ENCODE peak calls at places on chromosome 2, in nine cellular contexts. One of them, this sample, is unnamed.

GRCh38 chr2:96117701-96118588 is 1.6 kb upstream of the ADRA2B start:
- DNase-seq in ovary: no peak
- DNase-seq in neuronal stem cell: no peak
- DNase-seq in gastrocnemius medialis: no peak
- DNase-seq in Peyer's patch: no peak
- DNase-seq in GM12878: no peak
- DNase-seq in CD8-positive, alpha-beta T cell: no peak
- DNase-seq in left ventricle myocardium inferior: peak; percentile 9
- DNase-seq in caudate nucleus: no peak
- DNase-seq in this sample: peak; percentile 25

GRCh38 chr2:96881349-96882195 is 11.7 kb upstream of the SEMA4C start:
- DNase-seq in ovary: no peak
- DNase-seq in neuronal stem cell: no peak
- DNase-seq in gastrocnemius medialis: no peak
- DNase-seq in Peyer's patch: no peak
- DNase-seq in GM12878: no peak
- DNase-seq in CD8-positive, alpha-beta T cell: no peak
- DNase-seq in left ventricle myocardium inferior: no peak
- DNase-seq in caudate nucleus: no peak
- DNase-seq in this sample: peak; percentile 55

GRCh38 chr2:66574701-66575624 is 140.0 kb downstream of the MEIS1 start:
- DNase-seq in ovary: peak; percentile 76
- DNase-seq in neuronal stem cell: peak; percentile 87
- DNase-seq in gastrocnemius medialis: no peak
- DNase-seq in Peyer's patch: no peak
- DNase-seq in GM12878: no peak
- DNase-seq in CD8-positive, alpha-beta T cell: no peak
- DNase-seq in left ventricle myocardium inferior: peak; percentile 26
- DNase-seq in caudate nucleus: no peak
- DNase-seq in this sample: peak; percentile 94

GRCh38 chr2:16034151-16034974 is 94.0 kb downstream of the MYCN start:
- DNase-seq in ovary: no peak
- DNase-seq in neuronal stem cell: no peak
- DNase-seq in gastrocnemius medialis: no peak
- DNase-seq in Peyer's patch: no peak
- DNase-seq in GM12878: no peak
- DNase-seq in CD8-positive, alpha-beta T cell: no peak
- DNase-seq in left ventricle myocardium inferior: no peak
- DNase-seq in caudate nucleus: no peak
- DNase-seq in this sample: peak; percentile 65

GRCh38 chr2:16650287-16651249 is 15.1 kb downstream of the CYRIA start:
- DNase-seq in ovary: no peak
- DNase-seq in neuronal stem cell: no peak
- DNase-seq in gastrocnemius medialis: no peak
- DNase-seq in Peyer's patch: no peak
- DNase-seq in GM12878: no peak
- DNase-seq in CD8-positive, alpha-beta T cell: no peak
- DNase-seq in left ventricle myocardium inferior: no peak
- DNase-seq in caudate nucleus: no peak
- DNase-seq in this sample: no peak

GRCh38 chr2:73085691-73086090 is 14.2 kb upstream of the SFXN5 start:
- DNase-seq in ovary: peak; percentile 82
- DNase-seq in neuronal stem cell: peak; percentile 77
- DNase-seq in gastrocnemius medialis: peak; percentile 74
- DNase-seq in Peyer's patch: peak; percentile 85
- DNase-seq in GM12878: no peak
- DNase-seq in CD8-positive, alpha-beta T cell: peak; percentile 84
- DNase-seq in left ventricle myocardium inferior: peak; percentile 84
- DNase-seq in caudate nucleus: peak; percentile 8
- DNase-seq in this sample: peak; percentile 91

GRCh38 chr2:9276074-9276473 is 69.5 kb downstream of the ASAP2 start:
- DNase-seq in ovary: no peak
- DNase-seq in neuronal stem cell: no peak
- DNase-seq in gastrocnemius medialis: no peak
- DNase-seq in Peyer's patch: no peak
- DNase-seq in GM12878: no peak
- DNase-seq in CD8-positive, alpha-beta T cell: no peak
- DNase-seq in left ventricle myocardium inferior: no peak
- DNase-seq in caudate nucleus: no peak
- DNase-seq in this sample: no peak

GRCh38 chr2:119760876-119761275 is 1.2 kb downstream of the PTPN4 start:
- DNase-seq in ovary: no peak
- DNase-seq in neuronal stem cell: no peak
- DNase-seq in gastrocnemius medialis: no peak
- DNase-seq in Peyer's patch: no peak
- DNase-seq in GM12878: no peak
- DNase-seq in CD8-positive, alpha-beta T cell: no peak
- DNase-seq in left ventricle myocardium inferior: no peak
- DNase-seq in caudate nucleus: no peak
- DNase-seq in this sample: no peak

GRCh38 chr2:44680424-44680971 is 261.0 kb upstream of the SIX3 start:
- DNase-seq in ovary: no peak
- DNase-seq in neuronal stem cell: no peak
- DNase-seq in gastrocnemius medialis: no peak
- DNase-seq in Peyer's patch: no peak
- DNase-seq in GM12878: no peak
- DNase-seq in CD8-positive, alpha-beta T cell: no peak
- DNase-seq in left ventricle myocardium inferior: no peak
- DNase-seq in caudate nucleus: no peak
- DNase-seq in this sample: no peak

GRCh38 chr2:44679584-44679983 is 261.9 kb upstream of the SIX3 start:
- DNase-seq in ovary: no peak
- DNase-seq in neuronal stem cell: no peak
- DNase-seq in gastrocnemius medialis: peak; percentile 19
- DNase-seq in Peyer's patch: no peak
- DNase-seq in GM12878: no peak
- DNase-seq in CD8-positive, alpha-beta T cell: no peak
- DNase-seq in left ventricle myocardium inferior: no peak
- DNase-seq in caudate nucleus: no peak
- DNase-seq in this sample: no peak

GRCh38 chr2:44684559-44684958 is 256.9 kb upstream of the SIX3 start:
- DNase-seq in ovary: no peak
- DNase-seq in neuronal stem cell: no peak
- DNase-seq in gastrocnemius medialis: no peak
- DNase-seq in Peyer's patch: no peak
- DNase-seq in GM12878: no peak
- DNase-seq in CD8-positive, alpha-beta T cell: no peak
- DNase-seq in left ventricle myocardium inferior: no peak
- DNase-seq in caudate nucleus: no peak
- DNase-seq in this sample: no peak

GRCh38 chr2:44680983-44681481 is 260.5 kb upstream of the SIX3 start:
- DNase-seq in ovary: no peak
- DNase-seq in neuronal stem cell: no peak
- DNase-seq in gastrocnemius medialis: no peak
- DNase-seq in Peyer's patch: no peak
- DNase-seq in GM12878: no peak
- DNase-seq in CD8-positive, alpha-beta T cell: no peak
- DNase-seq in left ventricle myocardium inferior: no peak
- DNase-seq in caudate nucleus: no peak
- DNase-seq in this sample: peak; percentile 39

GRCh38 chr2:44682459-44682858 is 259.0 kb upstream of the SIX3 start:
- DNase-seq in ovary: no peak
- DNase-seq in neuronal stem cell: no peak
- DNase-seq in gastrocnemius medialis: no peak
- DNase-seq in Peyer's patch: no peak
- DNase-seq in GM12878: no peak
- DNase-seq in CD8-positive, alpha-beta T cell: no peak
- DNase-seq in left ventricle myocardium inferior: no peak
- DNase-seq in caudate nucleus: no peak
- DNase-seq in this sample: no peak
- H3K27ac ChIP-seq in ovary: no peak overlapping the region
- H3K27ac ChIP-seq in neuronal stem cell: no peak overlapping the region
- H3K27ac ChIP-seq in gastrocnemius medialis: no peak overlapping the region
- H3K27ac ChIP-seq in Peyer's patch: no peak overlapping the region
- H3K27ac ChIP-seq in GM12878: no peak overlapping the region
- H3K27ac ChIP-seq in CD8-positive, alpha-beta T cell: no peak overlapping the region
- H3K27ac ChIP-seq in left ventricle myocardium inferior: no peak overlapping the region
- H3K27ac ChIP-seq in caudate nucleus: no peak overlapping the region
- H3K27ac ChIP-seq in this sample: peak overlapping the region; percentile 57

GRCh38 chr2:60839126-60839813 is 42.1 kb upstream of the REL start:
- DNase-seq in ovary: no peak
- DNase-seq in neuronal stem cell: no peak
- DNase-seq in gastrocnemius medialis: no peak
- DNase-seq in Peyer's patch: peak; percentile 42
- DNase-seq in GM12878: peak; percentile 86
- DNase-seq in CD8-positive, alpha-beta T cell: no peak
- DNase-seq in left ventricle myocardium inferior: no peak
- DNase-seq in caudate nucleus: no peak
- DNase-seq in this sample: peak; percentile 16

GRCh38 chr2:60837123-60837522 is 44.3 kb upstream of the REL start:
- DNase-seq in ovary: no peak
- DNase-seq in neuronal stem cell: no peak
- DNase-seq in gastrocnemius medialis: no peak
- DNase-seq in Peyer's patch: no peak
- DNase-seq in GM12878: peak; percentile 80
- DNase-seq in CD8-positive, alpha-beta T cell: no peak
- DNase-seq in left ventricle myocardium inferior: no peak
- DNase-seq in caudate nucleus: no peak
- DNase-seq in this sample: no peak

GRCh38 chr2:60838481-60838880 is 42.9 kb upstream of the REL start:
- DNase-seq in ovary: no peak
- DNase-seq in neuronal stem cell: no peak
- DNase-seq in gastrocnemius medialis: no peak
- DNase-seq in Peyer's patch: no peak
- DNase-seq in GM12878: no peak
- DNase-seq in CD8-positive, alpha-beta T cell: no peak
- DNase-seq in left ventricle myocardium inferior: no peak
- DNase-seq in caudate nucleus: no peak
- DNase-seq in this sample: no peak

GRCh38 chr2:60834270-60834717 is 47.1 kb upstream of the REL start:
- DNase-seq in ovary: no peak
- DNase-seq in neuronal stem cell: no peak
- DNase-seq in gastrocnemius medialis: no peak
- DNase-seq in Peyer's patch: no peak
- DNase-seq in GM12878: peak; percentile 63
- DNase-seq in CD8-positive, alpha-beta T cell: no peak
- DNase-seq in left ventricle myocardium inferior: no peak
- DNase-seq in caudate nucleus: no peak
- DNase-seq in this sample: peak; percentile 38

DNA sequence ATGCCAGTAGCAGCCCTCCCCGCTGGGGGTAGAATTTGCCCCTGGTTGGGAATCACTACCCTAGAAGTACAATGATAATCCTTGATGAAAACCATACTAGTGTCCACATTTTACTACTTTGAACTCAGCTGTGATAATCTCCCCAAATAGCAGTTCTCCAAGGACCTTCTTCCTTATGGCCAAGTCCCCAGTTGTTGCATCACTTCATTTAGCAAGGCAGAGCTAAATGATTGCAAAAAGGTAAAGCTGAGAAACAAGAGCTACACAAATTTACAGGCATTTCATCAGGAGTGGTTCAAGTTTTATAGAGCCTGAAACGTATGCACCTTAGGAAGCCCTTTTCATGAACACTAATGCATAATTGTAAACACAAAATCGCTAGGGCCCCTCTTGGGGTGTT is 44.9 kb upstream of the REL start:
- DNase-seq in ovary: no peak
- DNase-seq in neuronal stem cell: no peak
- DNase-seq in gastrocnemius medialis: no peak
- DNase-seq in Peyer's patch: no peak
- DNase-seq in GM12878: no peak
- DNase-seq in CD8-positive, alpha-beta T cell: no peak
- DNase-seq in left ventricle myocardium inferior: no peak
- DNase-seq in caudate nucleus: no peak
- DNase-seq in this sample: no peak
- H3K27ac ChIP-seq in ovary: no peak overlapping the region
- H3K27ac ChIP-seq in neuronal stem cell: no peak overlapping the region
- H3K27ac ChIP-seq in gastrocnemius medialis: no peak overlapping the region
- H3K27ac ChIP-seq in Peyer's patch: no peak overlapping the region
- H3K27ac ChIP-seq in GM12878: peak overlapping the region; percentile 74
- H3K27ac ChIP-seq in CD8-positive, alpha-beta T cell: no peak overlapping the region
- H3K27ac ChIP-seq in left ventricle myocardium inferior: no peak overlapping the region
- H3K27ac ChIP-seq in caudate nucleus: no peak overlapping the region
- H3K27ac ChIP-seq in this sample: no peak overlapping the region

DNA sequence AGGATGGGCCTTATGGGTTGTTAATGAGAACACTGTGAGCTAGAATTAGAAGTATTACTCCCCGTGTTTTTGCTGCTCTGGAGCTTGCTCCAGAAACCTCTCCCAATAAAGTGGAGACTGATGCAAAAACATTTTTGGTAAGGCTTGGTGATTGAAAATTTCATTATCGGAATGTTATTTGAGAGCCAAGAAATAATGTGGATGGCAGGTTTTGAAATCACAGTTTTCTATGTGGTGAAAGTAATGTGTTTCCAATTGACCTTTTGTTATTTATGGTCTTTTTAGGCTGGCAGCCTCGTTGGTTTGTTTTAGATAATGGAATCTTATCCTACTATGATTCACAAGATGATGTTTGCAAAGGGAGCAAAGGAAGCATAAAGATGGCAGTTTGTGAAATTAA is 5.1 kb downstream of the PLEKHA3 start:
- DNase-seq in ovary: no peak
- DNase-seq in neuronal stem cell: no peak
- DNase-seq in gastrocnemius medialis: no peak
- DNase-seq in Peyer's patch: no peak
- DNase-seq in GM12878: no peak
- DNase-seq in CD8-positive, alpha-beta T cell: no peak
- DNase-seq in left ventricle myocardium inferior: no peak
- DNase-seq in caudate nucleus: no peak
- DNase-seq in this sample: no peak
- H3K27ac ChIP-seq in ovary: no peak overlapping the region
- H3K27ac ChIP-seq in neuronal stem cell: no peak overlapping the region
- H3K27ac ChIP-seq in gastrocnemius medialis: no peak overlapping the region
- H3K27ac ChIP-seq in Peyer's patch: no peak overlapping the region
- H3K27ac ChIP-seq in GM12878: no peak overlapping the region
- H3K27ac ChIP-seq in CD8-positive, alpha-beta T cell: no peak overlapping the region
- H3K27ac ChIP-seq in left ventricle myocardium inferior: no peak overlapping the region
- H3K27ac ChIP-seq in caudate nucleus: no peak overlapping the region
- H3K27ac ChIP-seq in this sample: no peak overlapping the region

GRCh38 chr2:174662859-174663258 is 65.3 kb upstream of the WIPF1 start:
- DNase-seq in ovary: no peak
- DNase-seq in neuronal stem cell: no peak
- DNase-seq in gastrocnemius medialis: no peak
- DNase-seq in Peyer's patch: no peak
- DNase-seq in GM12878: no peak
- DNase-seq in CD8-positive, alpha-beta T cell: no peak
- DNase-seq in left ventricle myocardium inferior: no peak
- DNase-seq in caudate nucleus: no peak
- DNase-seq in this sample: no peak

GRCh38 chr2:174662459-174662858 is 64.9 kb upstream of the WIPF1 start:
- DNase-seq in ovary: no peak
- DNase-seq in neuronal stem cell: no peak
- DNase-seq in gastrocnemius medialis: peak; percentile 17
- DNase-seq in Peyer's patch: no peak
- DNase-seq in GM12878: no peak
- DNase-seq in CD8-positive, alpha-beta T cell: no peak
- DNase-seq in left ventricle myocardium inferior: no peak
- DNase-seq in caudate nucleus: no peak
- DNase-seq in this sample: no peak

GRCh38 chr2:174660984-174661675 is 63.5 kb upstream of the WIPF1 start:
- DNase-seq in ovary: no peak
- DNase-seq in neuronal stem cell: no peak
- DNase-seq in gastrocnemius medialis: no peak
- DNase-seq in Peyer's patch: no peak
- DNase-seq in GM12878: no peak
- DNase-seq in CD8-positive, alpha-beta T cell: no peak
- DNase-seq in left ventricle myocardium inferior: no peak
- DNase-seq in caudate nucleus: no peak
- DNase-seq in this sample: no peak

GRCh38 chr2:174664084-174664759 is 66.6 kb upstream of the WIPF1 start:
- DNase-seq in ovary: no peak
- DNase-seq in neuronal stem cell: no peak
- DNase-seq in gastrocnemius medialis: no peak
- DNase-seq in Peyer's patch: no peak
- DNase-seq in GM12878: no peak
- DNase-seq in CD8-positive, alpha-beta T cell: no peak
- DNase-seq in left ventricle myocardium inferior: no peak
- DNase-seq in caudate nucleus: no peak
- DNase-seq in this sample: no peak

GRCh38 chr2:174663572-174663971 is 66.0 kb upstream of the WIPF1 start:
- DNase-seq in ovary: no peak
- DNase-seq in neuronal stem cell: no peak
- DNase-seq in gastrocnemius medialis: peak; percentile 14
- DNase-seq in Peyer's patch: no peak
- DNase-seq in GM12878: no peak
- DNase-seq in CD8-positive, alpha-beta T cell: no peak
- DNase-seq in left ventricle myocardium inferior: no peak
- DNase-seq in caudate nucleus: no peak
- DNase-seq in this sample: no peak
- H3K27ac ChIP-seq in ovary: no peak overlapping the region
- H3K27ac ChIP-seq in neuronal stem cell: no peak overlapping the region
- H3K27ac ChIP-seq in gastrocnemius medialis: no peak overlapping the region
- H3K27ac ChIP-seq in Peyer's patch: no peak overlapping the region
- H3K27ac ChIP-seq in GM12878: no peak overlapping the region
- H3K27ac ChIP-seq in CD8-positive, alpha-beta T cell: no peak overlapping the region
- H3K27ac ChIP-seq in left ventricle myocardium inferior: peak overlapping the region; percentile 56
- H3K27ac ChIP-seq in caudate nucleus: peak overlapping the region; percentile 63
- H3K27ac ChIP-seq in this sample: no peak overlapping the region

This sample was measured in neural progenitor cell.